ENCODE peak calls at places on chromosomes 13 and 19, in eight cellular contexts. One of them, this sample, is unnamed.

GRCh38 chr13:40485611-40486517 is 180.6 kb downstream of the FOXO1 start:
- DNase-seq in H1: no peak
- DNase-seq in astrocyte of the spinal cord: no peak
- DNase-seq in progenitor cell of endocrine pancreas: no peak
- DNase-seq in glutamatergic neuron: no peak
- DNase-seq in stimulated activated naive B cell treated with anti-CD40 and anti-IgM and Interleukin-4, amounts not matched to agents 10 μg/mL and 1 μg/mL and 100 μg/mL, for 72 hours: peak; percentile 35
- DNase-seq in AG04449: no peak
- DNase-seq in C1 segment of cervical spinal cord: no peak
- DNase-seq in this sample: peak; percentile 33

GRCh38 chr19:18776288-18776594 is 14.9 kb downstream of the COMP start:
- DNase-seq in glutamatergic neuron: no peak
- DNase-seq in astrocyte of the spinal cord: no peak
- DNase-seq in C1 segment of cervical spinal cord: no peak
- DNase-seq in progenitor cell of endocrine pancreas: no peak
- DNase-seq in stimulated activated naive B cell treated with anti-CD40 and anti-IgM and Interleukin-4, amounts not matched to agents 10 μg/mL and 1 μg/mL and 100 μg/mL, for 72 hours: no peak
- DNase-seq in H1: no peak
- DNase-seq in AG04449: no peak
- DNase-seq in this sample: no peak

GRCh38 chr13:62300021-62300420 is 884.4 kb upstream of the PCDH20 start:
- DNase-seq in H1: no peak
- DNase-seq in stimulated activated naive B cell treated with anti-CD40 and anti-IgM and Interleukin-4, amounts not matched to agents 10 μg/mL and 1 μg/mL and 100 μg/mL, for 72 hours: no peak
- DNase-seq in AG04449: no peak
- DNase-seq in progenitor cell of endocrine pancreas: no peak
- DNase-seq in C1 segment of cervical spinal cord: no peak
- DNase-seq in glutamatergic neuron: no peak
- DNase-seq in astrocyte of the spinal cord: no peak
- DNase-seq in this sample: no peak

GRCh38 chr13:95411641-95412040 is 110.4 kb upstream of the ABCC4 start:
- DNase-seq in glutamatergic neuron: no peak
- DNase-seq in progenitor cell of endocrine pancreas: no peak
- DNase-seq in AG04449: no peak
- DNase-seq in stimulated activated naive B cell treated with anti-CD40 and anti-IgM and Interleukin-4, amounts not matched to agents 10 μg/mL and 1 μg/mL and 100 μg/mL, for 72 hours: no peak
- DNase-seq in C1 segment of cervical spinal cord: no peak
- DNase-seq in H1: no peak
- DNase-seq in astrocyte of the spinal cord: peak; percentile 3
- DNase-seq in this sample: no peak

GRCh38 chr19:13058951-13059660 is 43.6 kb downstream of the LYL1 start:
- DNase-seq in C1 segment of cervical spinal cord: no peak
- DNase-seq in stimulated activated naive B cell treated with anti-CD40 and anti-IgM and Interleukin-4, amounts not matched to agents 10 μg/mL and 1 μg/mL and 100 μg/mL, for 72 hours: no peak
- DNase-seq in H1: no peak
- DNase-seq in progenitor cell of endocrine pancreas: no peak
- DNase-seq in AG04449: no peak
- DNase-seq in glutamatergic neuron: no peak
- DNase-seq in astrocyte of the spinal cord: no peak
- DNase-seq in this sample: no peak

GRCh38 chr19:4368128-4368820 is 24.9 kb downstream of the MPND start:
- DNase-seq in astrocyte of the spinal cord: no peak
- DNase-seq in AG04449: no peak
- DNase-seq in progenitor cell of endocrine pancreas: no peak
- DNase-seq in stimulated activated naive B cell treated with anti-CD40 and anti-IgM and Interleukin-4, amounts not matched to agents 10 μg/mL and 1 μg/mL and 100 μg/mL, for 72 hours: no peak
- DNase-seq in H1: peak; percentile 45
- DNase-seq in glutamatergic neuron: no peak
- DNase-seq in C1 segment of cervical spinal cord: no peak
- DNase-seq in this sample: no peak

GRCh38 chr19:39052243-39052746 is 19.9 kb upstream of the FBXO27 start:
- DNase-seq in AG04449: no peak
- DNase-seq in H1: peak; percentile 95
- DNase-seq in glutamatergic neuron: peak; percentile 71
- DNase-seq in C1 segment of cervical spinal cord: peak; percentile 68
- DNase-seq in stimulated activated naive B cell treated with anti-CD40 and anti-IgM and Interleukin-4, amounts not matched to agents 10 μg/mL and 1 μg/mL and 100 μg/mL, for 72 hours: peak; percentile 29
- DNase-seq in progenitor cell of endocrine pancreas: peak; percentile 41
- DNase-seq in astrocyte of the spinal cord: peak; percentile 52
- DNase-seq in this sample: peak; percentile 73

GRCh38 chr13:50682002-50682401 is 161.5 kb downstream of the DLEU7 start:
- DNase-seq in astrocyte of the spinal cord: no peak
- DNase-seq in progenitor cell of endocrine pancreas: no peak
- DNase-seq in AG04449: no peak
- DNase-seq in H1: no peak
- DNase-seq in stimulated activated naive B cell treated with anti-CD40 and anti-IgM and Interleukin-4, amounts not matched to agents 10 μg/mL and 1 μg/mL and 100 μg/mL, for 72 hours: no peak
- DNase-seq in C1 segment of cervical spinal cord: no peak
- DNase-seq in glutamatergic neuron: no peak
- DNase-seq in this sample: no peak

GRCh38 chr13:109720758-109721184 is 65.6 kb downstream of the IRS2 start:
- DNase-seq in stimulated activated naive B cell treated with anti-CD40 and anti-IgM and Interleukin-4, amounts not matched to agents 10 μg/mL and 1 μg/mL and 100 μg/mL, for 72 hours: no peak
- DNase-seq in C1 segment of cervical spinal cord: no peak
- DNase-seq in H1: no peak
- DNase-seq in glutamatergic neuron: no peak
- DNase-seq in progenitor cell of endocrine pancreas: no peak
- DNase-seq in astrocyte of the spinal cord: no peak
- DNase-seq in AG04449: no peak
- DNase-seq in this sample: no peak

GRCh38 chr19:47036233-47036651 is 12.2 kb downstream of the TMEM160 start:
- DNase-seq in C1 segment of cervical spinal cord: no peak
- DNase-seq in progenitor cell of endocrine pancreas: no peak
- DNase-seq in stimulated activated naive B cell treated with anti-CD40 and anti-IgM and Interleukin-4, amounts not matched to agents 10 μg/mL and 1 μg/mL and 100 μg/mL, for 72 hours: no peak
- DNase-seq in astrocyte of the spinal cord: no peak
- DNase-seq in AG04449: no peak
- DNase-seq in H1: no peak
- DNase-seq in glutamatergic neuron: peak; percentile 58
- DNase-seq in this sample: no peak

GRCh38 chr19:32649751-32650150 is 25.2 kb downstream of the ANKRD27 start:
- DNase-seq in H1: no peak
- DNase-seq in C1 segment of cervical spinal cord: no peak
- DNase-seq in glutamatergic neuron: no peak
- DNase-seq in stimulated activated naive B cell treated with anti-CD40 and anti-IgM and Interleukin-4, amounts not matched to agents 10 μg/mL and 1 μg/mL and 100 μg/mL, for 72 hours: no peak
- DNase-seq in AG04449: no peak
- DNase-seq in astrocyte of the spinal cord: no peak
- DNase-seq in progenitor cell of endocrine pancreas: no peak
- DNase-seq in this sample: no peak

GRCh38 chr19:14375055-14375581 is 6.1 kb upstream of the ADGRE5 start:
- DNase-seq in C1 segment of cervical spinal cord: peak; percentile 49
- DNase-seq in stimulated activated naive B cell treated with anti-CD40 and anti-IgM and Interleukin-4, amounts not matched to agents 10 μg/mL and 1 μg/mL and 100 μg/mL, for 72 hours: peak; percentile 71
- DNase-seq in AG04449: no peak
- DNase-seq in astrocyte of the spinal cord: no peak
- DNase-seq in glutamatergic neuron: no peak
- DNase-seq in H1: no peak
- DNase-seq in progenitor cell of endocrine pancreas: no peak
- DNase-seq in this sample: peak; percentile 72

This sample was measured in GM10248.